ENCODE peak calls at places on chromosomes 7 and 10, in four cellular contexts. S is GM12878, R is A549, N is K562. G is an unnamed sample. For H3K4me1, the result is how much of the 10 kb centered on the place peaks cover.

GRCh38 chr7:34160261-34160752 is 255.0 kb downstream of the BMPER start:
- DNase-seq in N (no peak), S (no peak), R (no peak), G (no peak)

GRCh38 chr7:39356531-39356930 is 209.7 kb upstream of the YAE1 start:
- DNase-seq in S (no peak), R (no peak), N (no peak), G (no peak)

GRCh38 chr10:18611168-18611567 is 40.2 kb downstream of the NSUN6 start:
- DNase-seq in N (no peak), R (no peak), S (no peak), G (no peak)

GRCh38 chr7:28687631-28688030 is 270.5 kb downstream of the TRIL start:
- DNase-seq in S (no peak), N (no peak), R (no peak), G (no peak)

GRCh38 chr7:152076324-152076821 is 50.9 kb downstream of the GALNT11 start:
- DNase-seq in S (no peak), R (peak), N (peak), G (peak)

GRCh38 chr7:39720586-39720985 is 97.2 kb downstream of the RALA start:
- DNase-seq in S (no peak), R (no peak), N (peak), G (peak)

GRCh38 chr7:151459726-151460473 is 20.0 kb upstream of the CRYGN start:
- DNase-seq in N (peak), S (no peak), R (peak), G (peak)

GRCh38 chr10:79304479-79305087 is 42.7 kb upstream of the PPIF start:
- DNase-seq in R (no peak), S (no peak), N (no peak), G (no peak)

GRCh38 chr10:126944191-126944590 is 39.0 kb downstream of the DOCK1 start:
- DNase-seq in S (no peak), N (no peak), R (no peak), G (no peak)

GRCh38 chr7:141788296-141788695 is 1.7 kb upstream of the TAS2R5 start:
- DNase-seq in S (no peak), R (no peak), N (no peak), G (no peak)

GRCh38 chr7:26423436-26423835 is 131.8 kb downstream of the SNX10 start:
- DNase-seq in S (no peak), R (no peak), N (no peak), G (no peak)

GRCh38 chr7:33127085-33127484 is 2.3 kb upstream of the BBS9 start:
- DNase-seq in N (no peak), S (no peak), R (no peak), G (no peak)

GRCh38 chr7:83271212-83272099 is 108.8 kb upstream of the PCLO start:
- DNase-seq in N (no peak), R (no peak), S (no peak), G (peak)

GRCh38 chr10:82934429-82934828 is 1059.4 kb downstream of the NRG3 start:
- DNase-seq in S (no peak), R (no peak), N (no peak), G (peak)

GRCh38 chr10:43857206-43857952 is 208.7 kb upstream of the ZNF32 start:
- DNase-seq in S (no peak), R (no peak), N (no peak), G (no peak)

GRCh38 chr7:75969704-75970498 is 24.5 kb downstream of the TMEM120A start:
- DNase-seq in N (peak), R (no peak), S (no peak), G (no peak)

GRCh38 chr7:117737882-117738281 is 135.4 kb downstream of the CTTNBP2 start:
- DNase-seq in R (no peak), N (no peak), S (no peak), G (no peak)

GRCh38 chr7:2195403-2196246 is 37.1 kb downstream of the MAD1L1 start:
- DNase-seq in N (peak), S (no peak), R (no peak), G (no peak)

GRCh38 chr10:73774637-73775036 is 7.2 kb upstream of the CHCHD1 start:
- DNase-seq in R (no peak), S (no peak), N (peak), G (no peak)

GRCh38 chr7:50504646-50505546 is 54.7 kb upstream of the FIGNL1 start:
- DNase-seq in R (no peak), N (no peak), S (no peak), G (no peak)

GRCh38 chr10:4683137-4683536 is 142.9 kb upstream of the AKR1E2 start:
- DNase-seq in S (no peak), R (no peak), N (no peak), G (no peak)

GRCh38 chr7:104272767-104273384 is 55.5 kb upstream of the LHFPL3 start:
- DNase-seq in R (no peak), S (no peak), N (peak), G (peak)

GRCh38 chr10:17113889-17114288 is 15.7 kb downstream of the CUBN start:
- DNase-seq in S (no peak), R (no peak), N (no peak), G (no peak)

GRCh38 chr10:32175629-32176028 is 119.4 kb upstream of the KIF5B start:
- DNase-seq in N (no peak), R (no peak), S (no peak), G (no peak)

GRCh38 chr7:13946181-13946580 is 43.3 kb downstream of the ETV1 start:
- DNase-seq in S (no peak), N (no peak), R (no peak), G (no peak)

GRCh38 chr10:31270954-31271353 is 48.1 kb upstream of the ZEB1 start:
- DNase-seq in R (no peak), S (no peak), N (no peak), G (no peak)

GRCh38 chr10:5033061-5033770 is 29.6 kb upstream of the AKR1C2 start:
- DNase-seq in R (peak), N (peak), S (no peak), G (no peak)

GRCh38 chr7:12898004-12898403 is 210.6 kb downstream of the ARL4A start:
- DNase-seq in R (no peak), N (peak), S (no peak), G (no peak)

GRCh38 chr10:12869427-12869826 is 132.1 kb downstream of the CCDC3 start:
- DNase-seq in R (no peak), S (no peak), N (no peak), G (no peak)

GRCh38 chr10:48501226-48501625 is 103.6 kb downstream of the ARHGAP22 start:
- DNase-seq in R (no peak), N (no peak), S (no peak), G (no peak)

GRCh38 chr7:12987238-12987637 is 299.8 kb downstream of the ARL4A start:
- DNase-seq in S (no peak), R (no peak), N (no peak), G (no peak)

GRCh38 chr10:70602665-70603438 is at the start of gene PRF1:
- DNase-seq in S (no peak), R (no peak), N (peak), G (no peak)

GRCh38 chr7:155493744-155494538 is 36.0 kb downstream of the EN2 start:
- DNase-seq in R (no peak), S (no peak), N (no peak), G (no peak)

GRCh38 chr10:7133270-7133669 is 277.6 kb downstream of the SFMBT2 start:
- DNase-seq in S (no peak), N (peak), R (no peak), G (no peak)

GRCh38 chr7:27214587-27214950 is 14.7 kb upstream of the HOXA13 start:
- DNase-seq in N (no peak), S (no peak), R (no peak), G (peak)

GRCh38 chr7:52455571-52455970 is 579.9 kb upstream of the POM121L12 start:
- DNase-seq in N (no peak), R (no peak), S (no peak), G (no peak)

GRCh38 chr7:158758563-158759244 is 54.1 kb upstream of the NCAPG2 start:
- DNase-seq in R (no peak), S (no peak), N (no peak), G (no peak)

DNA sequence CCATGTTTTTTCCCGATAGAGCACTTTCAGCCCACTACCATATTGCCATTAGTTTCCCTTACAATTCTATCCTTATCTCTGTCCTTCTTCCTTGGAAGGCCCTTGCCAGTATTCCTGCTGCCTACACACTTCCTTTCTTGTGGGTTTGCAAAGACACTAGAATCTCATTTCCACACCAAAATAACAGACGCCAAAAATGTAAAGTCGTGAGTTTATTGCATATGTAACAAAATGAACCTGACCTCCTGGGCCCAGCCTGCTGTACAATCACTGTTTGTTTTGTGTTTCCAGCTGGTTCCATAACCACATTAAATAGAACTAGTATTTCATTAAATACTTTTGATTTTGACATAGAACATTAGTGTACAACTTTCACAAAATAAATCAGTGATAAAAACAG is 116.7 kb downstream of the SMURF1 start:
- DNase-seq in R (no peak), S (no peak), N (no peak), G (no peak)
- H3K4me1 ChIP-seq in R (under half), S (under half), N (under half), G (under half)

GRCh38 chr7:47185839-47186238 is 396.1 kb downstream of the TNS3 start:
- DNase-seq in R (no peak), N (no peak), S (no peak), G (no peak)

GRCh38 chr7:47181609-47182264 is 400.2 kb downstream of the TNS3 start:
- DNase-seq in N (no peak), S (no peak), R (no peak), G (no peak)

GRCh38 chr7:47183896-47184629 is 397.8 kb downstream of the TNS3 start:
- DNase-seq in R (no peak), S (no peak), N (no peak), G (no peak)

GRCh38 chr7:47185193-47185592 is 396.7 kb downstream of the TNS3 start:
- DNase-seq in N (no peak), S (no peak), R (no peak), G (no peak)

GRCh38 chr7:47180268-47180826 is 401.6 kb downstream of the TNS3 start:
- DNase-seq in S (no peak), R (peak), N (peak), G (peak)
- TF ChIP-seq JUNB in S (no peak), R (no peak), N (no peak), G (no peak)

DNA sequence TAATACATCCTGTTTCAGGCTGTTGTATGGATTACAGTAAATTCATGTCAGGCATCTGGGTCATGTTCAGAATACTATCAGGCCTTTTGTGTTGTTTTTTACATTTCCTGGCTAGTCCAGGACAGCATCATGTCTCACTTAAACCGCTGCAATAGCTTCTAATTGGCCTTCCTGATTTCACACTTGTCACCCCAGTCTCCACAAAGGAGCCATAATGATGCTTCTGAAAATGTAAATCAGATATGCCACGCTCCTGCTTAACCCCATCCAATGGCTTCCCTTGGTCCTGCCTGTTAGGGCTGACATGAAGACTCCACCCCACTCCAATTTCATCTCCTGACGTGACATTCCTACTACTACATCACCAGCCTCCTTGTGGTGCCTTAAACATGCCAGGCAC is 220.0 kb downstream of the CACNA2D1 start:
- DNase-seq in N (no peak), S (no peak), R (no peak), G (no peak)
- H3K4me1 ChIP-seq in N (under half), S (under half), R (under half), G (under half)

DNA sequence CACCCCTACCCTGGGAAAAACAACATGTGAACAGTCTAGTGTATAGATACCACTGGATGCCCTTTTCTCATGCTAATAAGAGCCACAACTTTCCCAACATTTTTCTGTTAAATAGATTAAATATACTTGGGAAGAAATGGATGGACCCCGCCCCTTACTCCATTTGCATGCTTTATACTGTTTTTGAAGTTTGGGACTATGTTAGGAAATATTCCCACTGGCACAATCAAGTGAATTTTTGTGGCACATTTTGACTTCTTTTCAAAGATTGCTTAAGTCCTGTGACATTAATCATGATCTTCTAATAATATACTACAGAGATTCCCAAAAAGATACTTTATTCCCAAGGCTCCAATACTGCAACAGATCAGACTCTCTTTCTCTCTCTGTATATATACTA is 216.6 kb downstream of the TWIST1 start:
- DNase-seq in S (no peak), N (no peak), R (no peak), G (no peak)
- TF ChIP-seq JUNB in S (no peak), N (no peak), R (no peak), G (no peak)

GRCh38 chr10:104349623-104350142 is 4.0 kb upstream of the CFAP58 start:
- DNase-seq in R (no peak), S (peak), N (no peak), G (peak)
- H3K4me1 ChIP-seq in R (under half), S (half or more), N (under half), G (under half)

GRCh38 chr7:18119985-18120384 is 92.3 kb upstream of the PRPS1L1 start:
- DNase-seq in R (no peak), S (no peak), N (no peak), G (peak)
- TF ChIP-seq JUNB in R (no peak), S (no peak), N (no peak), G (no peak)

DNA sequence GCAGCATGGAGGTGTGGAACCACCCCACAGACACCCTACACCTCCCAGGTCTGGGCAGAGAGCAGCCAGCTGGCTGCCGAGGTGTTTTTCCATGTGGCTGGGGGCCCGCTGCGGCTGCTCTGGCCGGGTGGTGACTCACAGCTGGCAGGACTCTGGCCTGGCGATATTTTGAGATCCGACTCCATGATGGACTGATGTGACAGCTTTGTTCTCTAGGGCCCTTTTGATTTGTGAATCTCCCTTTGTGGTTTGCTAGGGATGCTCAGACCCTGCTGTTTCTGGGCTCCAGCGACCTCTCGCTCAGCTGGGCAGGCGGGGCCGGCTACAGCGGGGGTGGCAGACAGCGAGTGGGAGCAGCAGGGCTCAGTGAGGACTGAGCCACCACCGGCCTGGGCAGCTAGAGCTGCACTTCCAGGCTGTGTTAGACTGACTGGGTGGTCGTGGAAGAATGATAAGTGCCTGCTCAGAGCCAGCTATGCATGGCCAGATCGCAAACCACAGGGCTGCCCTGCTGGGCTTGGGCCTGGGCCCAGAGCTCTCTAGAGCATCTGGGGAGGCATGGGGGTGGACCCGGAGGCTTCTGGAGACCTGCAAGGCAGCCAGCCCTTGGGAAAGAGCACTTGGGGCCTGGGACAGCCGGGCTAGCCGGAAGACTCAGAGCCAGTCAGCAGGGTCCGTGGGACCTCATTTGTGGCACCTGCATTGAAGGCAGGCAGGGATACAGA is 46.2 kb upstream of the GDF10 start:
- DNase-seq in N (no peak), S (no peak), R (no peak), G (no peak)
- H3K4me1 ChIP-seq in N (under half), S (under half), R (under half), G (under half)

DNA sequence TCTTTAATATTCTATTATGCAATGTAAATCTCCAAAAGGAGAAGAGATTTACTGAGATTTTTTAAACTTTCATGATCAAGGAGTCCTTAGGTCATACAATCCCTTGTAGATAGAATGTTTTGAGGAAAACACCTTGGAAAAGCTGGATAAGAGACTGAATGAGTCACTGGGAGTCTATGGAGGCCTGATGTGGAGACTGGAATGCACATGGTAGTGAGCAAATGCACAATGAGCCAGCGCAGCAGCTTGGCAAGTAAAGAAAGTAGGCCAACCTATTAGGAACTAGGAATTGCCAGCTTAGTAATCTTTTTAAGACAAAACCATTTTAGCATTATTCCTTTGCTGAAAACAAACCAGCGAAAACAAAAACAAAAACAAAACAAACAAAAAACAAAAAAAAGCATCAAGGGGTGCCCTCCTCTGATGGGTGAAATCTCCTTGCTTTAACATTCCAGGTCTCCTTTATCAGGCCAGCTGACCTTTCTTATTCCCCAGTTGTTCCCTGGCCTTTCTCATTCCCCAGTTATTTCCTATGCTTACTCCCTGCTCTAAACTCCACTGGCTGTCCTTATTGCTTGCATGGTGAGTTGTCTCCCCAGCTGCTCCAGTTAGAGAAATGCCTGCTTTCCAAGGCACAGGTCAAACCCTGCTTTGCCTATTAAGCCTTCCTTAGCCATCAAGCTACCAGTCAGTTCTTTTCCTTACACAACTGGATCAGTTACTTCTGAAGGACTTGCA is 135.8 kb downstream of the PLCE1 start:
- DNase-seq in R (peak), N (no peak), S (no peak), G (no peak)
- TF ChIP-seq JUNB in R (no peak), N (no peak), S (no peak), G (no peak)

DNA sequence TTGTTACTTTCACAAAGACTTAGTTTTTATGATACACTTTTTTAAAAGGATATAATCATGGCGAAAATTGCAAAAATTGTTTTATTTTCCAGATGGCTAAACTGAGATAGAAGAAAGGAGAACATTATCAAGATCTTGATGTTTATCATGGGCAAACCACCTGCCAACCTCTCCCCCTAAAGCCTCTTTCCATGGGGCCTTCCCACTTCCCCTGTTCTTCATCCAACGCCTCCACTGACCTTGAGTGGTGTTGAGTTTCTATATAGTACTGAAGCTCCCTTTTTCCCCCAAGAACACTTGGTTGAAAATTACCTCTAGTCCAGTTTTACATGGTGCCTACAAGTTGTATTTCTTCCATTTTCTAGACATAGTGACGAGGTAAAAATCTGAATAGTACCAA is 5.0 kb downstream of the CREB3L2 start:
- DNase-seq in R (no peak), S (no peak), N (no peak), G (no peak)
- H3K4me1 ChIP-seq in R (under half), S (under half), N (under half), G (under half)

GRCh38 chr7:107017965-107018714 is 26.4 kb upstream of the PRKAR2B start:
- DNase-seq in N (peak), S (no peak), R (no peak), G (no peak)
- TF ChIP-seq JUNB in N (no peak), S (no peak), R (no peak), G (no peak)